ENCODE peak calls at places on chromosome 13, in six cellular contexts. I, K, Q, B, D and G are unnamed samples.

GRCh38 chr13:40083841-40084240 is 428.4 kb downstream of the COG6 start:
- DNase-seq in I (no peak), K (no peak), Q (no peak), B (no peak), D (no peak), G (no peak)

GRCh38 chr13:85930108-85930507 is 130.9 kb upstream of the SLITRK6 start:
- DNase-seq in I (no peak), K (no peak), Q (no peak), B (no peak), D (no peak), G (no peak)

GRCh38 chr13:37621811-37622361 is 23.3 kb upstream of the POSTN start:
- DNase-seq in I (no peak), K (no peak), Q (no peak), B (no peak), D (no peak), G (no peak)

GRCh38 chr13:49637989-49638388 is 9.7 kb downstream of the ARL11 start:
- DNase-seq in I (no peak), K (no peak), Q (no peak), B (no peak), D (no peak), G (no peak)

GRCh38 chr13:112844411-112844810 is 124.6 kb upstream of the MCF2L start:
- DNase-seq in I (no peak), K (no peak), Q (no peak), B (no peak), D (no peak), G (no peak)

GRCh38 chr13:91375119-91375729 is 23.2 kb upstream of the GPC5 start:
- DNase-seq in I (no peak), K (no peak), Q (no peak), B (no peak), D (peak), G (peak)

GRCh38 chr13:106619688-106620555 is 52.0 kb upstream of the ARGLU1 start:
- DNase-seq in I (no peak), K (peak), Q (no peak), B (no peak), D (peak), G (peak)

GRCh38 chr13:21668665-21669599 is 1.9 kb upstream of the FGF9 start:
- DNase-seq in I (no peak), K (no peak), Q (peak), B (peak), D (no peak), G (no peak)

GRCh38 chr13:43936630-43937029 is 56.9 kb downstream of the LACC1 start:
- DNase-seq in I (no peak), K (no peak), Q (no peak), B (no peak), D (no peak), G (no peak)

GRCh38 chr13:51937320-51938290 is 73.6 kb downstream of the ATP7B start:
- DNase-seq in I (no peak), K (no peak), Q (no peak), B (no peak), D (no peak), G (no peak)